ENCODE peak calls at places on chromosomes 1 and 21, in eight cellular contexts. R is pancreas, B is GM23338, L is nephron progenitor cell, G is transverse colon, U is lower lobe of right lung, N is foreskin keratinocyte, I is HFF-Myc. M is an unnamed sample.

GRCh38 chr1:21564521-21565095 is 55.4 kb downstream of the ALPL start:
- DNase-seq in R (no peak), I (no peak), U (no peak), L (no peak), G (no peak), B (no peak), N (no peak), M (no peak)

GRCh38 chr1:19096990-19097389 is 113.1 kb downstream of the UBR4 start:
- DNase-seq in I (no peak), L (no peak), N (no peak), U (no peak), G (no peak), R (no peak), B (no peak), M (no peak)

GRCh38 chr1:145961425-145962156 is 2.8 kb downstream of the ANKRD34A start:
- DNase-seq in G (peak; percentile 63), R (peak; percentile 64), N (no peak), U (peak; percentile 71), L (peak; percentile 39), I (no peak), B (peak; percentile 54), M (peak; percentile 29)

GRCh38 chr1:241357366-241358305 is 631 bp upstream of the RGS7 start:
- DNase-seq in R (no peak), I (no peak), G (no peak), B (peak; percentile 18), L (peak; percentile 9), U (no peak), N (no peak), M (no peak)

GRCh38 chr1:169624887-169625286 is 5.0 kb downstream of the SELP start:
- DNase-seq in N (no peak), G (no peak), B (no peak), I (no peak), U (no peak), L (no peak), R (no peak), M (no peak)

GRCh38 chr1:35886606-35887431 is 3.8 kb downstream of the AGO1 start:
- DNase-seq in B (peak; percentile 45), R (no peak), G (no peak), L (peak; percentile 36), N (no peak), U (no peak), I (no peak), M (peak; percentile 20)

GRCh38 chr1:117231748-117232373 is 21.1 kb upstream of the VTCN1 start:
- DNase-seq in L (no peak), N (no peak), I (no peak), U (peak; percentile 49), R (no peak), G (peak; percentile 40), B (no peak), M (no peak)

GRCh38 chr1:33986389-33987095 is 122.7 kb downstream of the HMGB4 start:
- DNase-seq in U (no peak), R (no peak), N (no peak), L (no peak), G (peak; percentile 16), B (no peak), I (no peak), M (no peak)

GRCh38 chr21:26966978-26967913 is at the start of gene ADAMTS5:
- DNase-seq in U (peak; percentile 47), N (peak; percentile 31), B (peak; percentile 74), R (peak; percentile 59), I (no peak), L (peak; percentile 64), G (peak; percentile 15), M (no peak)

GRCh38 chr1:39808784-39809517 is 20.3 kb upstream of the BMP8B start:
- DNase-seq in B (no peak), I (no peak), L (no peak), G (no peak), N (no peak), U (no peak), R (no peak), M (no peak)

GRCh38 chr1:9630331-9631081 is 21.0 kb upstream of the PIK3CD start:
- DNase-seq in U (no peak), L (no peak), N (no peak), I (no peak), G (no peak), B (no peak), R (no peak), M (no peak)

GRCh38 chr1:221517961-221518360 is 223.9 kb downstream of the DUSP10 start:
- DNase-seq in L (no peak), G (no peak), I (no peak), U (no peak), N (peak; percentile 35), B (no peak), R (no peak), M (no peak)

GRCh38 chr1:121546830-121547680 is 362.3 kb downstream of the SRGAP2C start:
- DNase-seq in B (no peak), U (no peak), G (no peak), L (no peak), I (no peak), R (no peak), N (no peak), M (no peak)

GRCh38 chr1:67843335-67843734 is 10.1 kb upstream of the GNG12 start:
- DNase-seq in G (no peak), I (no peak), U (no peak), N (no peak), R (no peak), B (peak; percentile 37), L (no peak), M (no peak)

GRCh38 chr1:24971539-24971938 is 41.5 kb upstream of the RUNX3 start:
- DNase-seq in U (no peak), N (no peak), B (no peak), I (no peak), L (no peak), R (no peak), G (no peak), M (no peak)

GRCh38 chr1:16112558-16113555 is 39.4 kb upstream of the FAM131C start:
- DNase-seq in N (no peak), I (no peak), B (peak; percentile 76), U (no peak), G (no peak), L (peak; percentile 74), R (no peak), M (no peak)

GRCh38 chr21:45539046-45539795 is 3.0 kb downstream of the SLC19A1 start:
- DNase-seq in U (peak; percentile 36), L (no peak), I (no peak), G (peak; percentile 26), N (no peak), R (peak; percentile 51), B (no peak), M (peak; percentile 12)

GRCh38 chr1:19450811-19451564 is 34.4 kb downstream of the CAPZB start:
- DNase-seq in G (no peak), N (peak; percentile 78), I (peak; percentile 88), L (no peak), B (no peak), R (no peak), U (no peak), M (no peak)

GRCh38 chr1:91608876-91609275 is 108.2 kb downstream of the CDC7 start:
- DNase-seq in B (no peak), I (no peak), N (peak; percentile 62), U (no peak), G (no peak), R (no peak), L (no peak), M (no peak)

GRCh38 chr1:229156819-229157218 is 114.1 kb upstream of the RAB4A start:
- DNase-seq in N (no peak), R (no peak), B (peak; percentile 50), G (peak; percentile 32), L (no peak), I (no peak), U (no peak), M (no peak)

DNA sequence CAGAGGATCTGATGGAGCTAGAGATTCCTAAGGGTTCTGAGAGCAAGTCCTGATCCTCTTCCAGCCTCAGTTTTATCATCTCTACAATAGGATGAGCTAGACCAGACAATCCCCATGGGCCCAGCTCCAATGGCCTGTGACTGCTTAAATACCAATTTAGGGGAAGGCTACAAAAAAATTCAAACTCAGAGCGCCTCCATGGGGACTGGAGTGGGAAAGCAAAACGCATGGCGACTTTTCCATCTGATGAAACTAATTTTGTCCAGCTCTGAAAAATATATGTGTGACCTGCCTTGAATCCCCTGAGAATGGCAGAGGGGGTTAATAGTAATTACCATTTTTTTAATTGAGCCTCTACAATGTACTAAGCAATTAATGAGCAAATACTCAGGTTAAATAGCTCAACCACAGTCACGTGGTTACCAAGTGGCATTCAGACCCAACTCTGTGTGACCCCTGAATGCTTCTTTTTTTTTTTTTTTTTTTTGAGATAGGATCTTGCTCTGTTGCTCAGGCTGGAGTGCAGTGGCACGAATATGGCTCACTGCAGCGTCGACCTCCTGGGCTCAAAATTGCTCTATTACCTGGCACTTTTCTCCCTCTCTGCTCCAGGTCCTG is 8.4 kb downstream of the EXTL1 start:
- DNase-seq in G (no peak), R (no peak), L (no peak), U (no peak), N (no peak), I (no peak), B (peak; percentile 61), M (no peak)
- TF ChIP-seq CTCF in G (no peak), R (no peak), L (no peak), U (no peak), N (peak; percentile 52), I (no peak), B (peak; percentile 72), M (no peak)

GRCh38 chr1:1874901-1875300 is 16.0 kb downstream of the GNB1 start:
- DNase-seq in U (no peak), I (no peak), N (no peak), B (no peak), G (no peak), L (no peak), R (no peak), M (no peak)
- TF ChIP-seq CTCF in U (no peak), I (no peak), N (no peak), B (no peak), G (no peak), L (no peak), R (no peak), M (no peak)

GRCh38 chr1:98881911-98882310 is 122.8 kb downstream of the PLPPR5 start:
- DNase-seq in B (no peak), R (no peak), G (no peak), L (no peak), I (no peak), U (no peak), N (no peak), M (no peak)

DNA sequence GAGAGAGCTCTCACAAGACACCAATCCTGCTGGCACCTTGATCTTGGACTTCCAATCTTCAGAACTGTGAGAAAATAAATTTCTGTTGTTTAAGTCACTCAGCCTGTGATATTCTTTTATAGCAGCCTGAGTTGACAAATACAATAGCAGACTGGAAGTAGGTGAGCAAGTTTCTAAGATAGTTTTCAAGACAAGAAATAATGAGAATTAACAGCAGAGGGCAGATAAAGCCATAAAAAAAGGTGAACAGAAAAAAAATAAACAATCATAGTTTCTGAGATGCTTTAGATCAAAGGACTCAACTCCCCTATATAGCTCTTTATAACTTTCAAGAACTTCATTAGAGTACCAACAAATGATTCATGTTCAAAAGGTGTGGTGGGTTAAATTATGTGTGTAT is 119.8 kb downstream of the PLPPR5 start:
- DNase-seq in L (no peak), N (no peak), R (no peak), I (no peak), U (no peak), B (no peak), G (no peak), M (no peak)
- TF ChIP-seq CTCF in L (no peak), N (peak; percentile 37), R (no peak), I (no peak), U (no peak), B (no peak), G (no peak), M (no peak)

DNA sequence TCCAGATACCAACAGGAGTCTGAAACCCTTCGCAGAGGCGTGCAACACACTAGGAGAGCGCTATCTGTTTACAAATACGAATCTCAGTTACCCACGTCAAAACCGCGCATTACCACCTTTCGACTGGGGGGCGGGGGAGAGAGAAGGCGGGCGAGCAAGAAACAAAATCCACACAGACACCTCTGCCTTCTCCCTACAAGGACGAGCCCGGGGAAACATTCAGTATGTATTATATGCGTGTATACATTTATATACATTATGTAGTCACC is 722 bp downstream of the TUT4 start:
- DNase-seq in U (peak; percentile 49), L (peak; percentile 31), R (peak; percentile 58), N (peak; percentile 84), G (peak; percentile 65), B (peak; percentile 51), I (no peak), M (peak; percentile 42)
- TF ChIP-seq CTCF in U (no peak), L (no peak), R (no peak), N (no peak), G (no peak), B (no peak), I (no peak), M (no peak)

M was measured in activated B cell treated with CpG ODN at 0.5 μM for 24 hours.